ENCODE peak calls at places on chromosomes 2 and 18, in nine cellular contexts. I, A, N, J, U, Z, M, W and V are unnamed samples. For H3K36me3, the result is how much of the 10 kb centered on the place peaks cover.

GRCh38 chr2:64017811-64018714 is 1.2 kb downstream of the VPS54 start:
- DNase-seq in J (peak), A (no peak), U (peak), Z (peak), N (peak), W (no peak), I (peak), M (peak), V (peak)

GRCh38 chr2:21175895-21176646 is 52.3 kb downstream of the TDRD15 start:
- DNase-seq in I (peak), U (no peak), Z (peak), M (peak), N (peak), W (no peak), J (peak), A (peak), V (peak)

GRCh38 chr2:36456227-36456788 is 100.7 kb downstream of the CRIM1 start:
- DNase-seq in W (no peak), A (no peak), M (no peak), N (no peak), I (peak), U (peak), J (no peak), Z (peak), V (peak)

GRCh38 chr2:67878743-67879142 is 184.1 kb downstream of the C1D start:
- DNase-seq in Z (no peak), W (no peak), A (no peak), I (no peak), M (no peak), N (no peak), J (no peak), U (no peak), V (no peak)

GRCh38 chr2:158729873-158730620 is 65.1 kb upstream of the DAPL1 start:
- DNase-seq in I (no peak), Z (no peak), A (no peak), W (no peak), U (peak), J (no peak), N (no peak), M (no peak), V (no peak)

GRCh38 chr2:25386662-25387478 is 45.1 kb upstream of the DNMT3A start:
- DNase-seq in I (no peak), M (no peak), U (no peak), N (no peak), A (no peak), Z (no peak), J (no peak), W (no peak), V (no peak)

GRCh38 chr18:74276609-74277008 is 15.2 kb downstream of the CYB5A start:
- DNase-seq in I (no peak), Z (no peak), M (no peak), J (no peak), A (no peak), W (no peak), N (no peak), U (no peak), V (no peak)

GRCh38 chr2:226656367-226656766 is 143.3 kb downstream of the IRS1 start:
- DNase-seq in N (no peak), U (no peak), A (no peak), Z (no peak), J (no peak), W (no peak), M (no peak), I (no peak), V (no peak)

GRCh38 chr18:34789768-34790344 is 79.8 kb downstream of the DTNA start:
- DNase-seq in Z (no peak), U (peak), M (peak), N (no peak), W (no peak), A (no peak), I (no peak), J (no peak), V (no peak)

GRCh38 chr18:67232991-67233390 is 283.5 kb downstream of the DSEL start:
- DNase-seq in A (no peak), W (no peak), N (no peak), Z (no peak), M (no peak), U (peak), J (no peak), I (no peak), V (no peak)

GRCh38 chr2:212539145-212539880 is 711 bp upstream of the ERBB4 start:
- DNase-seq in J (no peak), M (peak), I (peak), Z (peak), U (peak), W (no peak), A (peak), N (no peak), V (peak)

GRCh38 chr2:66446178-66446860 is 11.4 kb downstream of the MEIS1 start:
- DNase-seq in A (peak), U (peak), Z (no peak), M (no peak), W (no peak), N (no peak), J (no peak), I (peak), V (peak)

GRCh38 chr18:31364190-31364589 is 12.4 kb upstream of the DSG4 start:
- DNase-seq in J (no peak), W (no peak), A (no peak), U (no peak), Z (no peak), N (no peak), M (no peak), I (no peak), V (no peak)

GRCh38 chr2:182426082-182426914 is 538 bp downstream of the PDE1A start:
- DNase-seq in W (no peak), Z (no peak), M (no peak), A (no peak), N (no peak), U (peak), I (no peak), J (no peak), V (peak)

GRCh38 chr2:105417789-105418475 is 19.1 kb upstream of the FHL2 start:
- DNase-seq in I (no peak), J (no peak), U (peak), W (no peak), A (no peak), M (peak), Z (no peak), N (no peak), V (no peak)

GRCh38 chr2:183951636-183952035 is 646.7 kb upstream of the ZNF804A start:
- DNase-seq in N (no peak), J (no peak), I (no peak), W (no peak), A (no peak), M (peak), U (no peak), Z (no peak), V (no peak)

GRCh38 chr2:113390133-113390849 is 47.2 kb upstream of the ZNG1B start:
- DNase-seq in A (peak), I (peak), Z (peak), W (peak), J (peak), U (peak), N (peak), M (peak), V (peak)

GRCh38 chr18:217532-218334 is 50.1 kb downstream of the THOC1 start:
- DNase-seq in M (no peak), J (no peak), N (no peak), W (no peak), I (peak), Z (no peak), A (no peak), U (no peak), V (no peak)

GRCh38 chr2:20622731-20623130 is 28.2 kb downstream of the HS1BP3 start:
- DNase-seq in M (no peak), N (no peak), A (no peak), J (no peak), W (no peak), I (no peak), U (no peak), Z (peak), V (no peak)

GRCh38 chr18:37435150-37435872 is 130.3 kb downstream of the CELF4 start:
- DNase-seq in N (peak), J (no peak), W (no peak), U (no peak), Z (no peak), A (no peak), M (no peak), I (no peak), V (no peak)

GRCh38 chr2:215888680-215889079 is 124.7 kb downstream of the MREG start:
- DNase-seq in J (no peak), W (no peak), N (no peak), M (no peak), A (no peak), Z (no peak), I (no peak), U (no peak), V (no peak)

GRCh38 chr2:82636411-82637020 is 1822.6 kb downstream of the SUCLG1 start:
- DNase-seq in N (no peak), Z (no peak), U (no peak), J (no peak), M (peak), W (no peak), A (no peak), I (no peak), V (no peak)

GRCh38 chr2:134718095-134718955 is 475 bp downstream of the TMEM163 start:
- DNase-seq in J (no peak), W (no peak), Z (peak), U (peak), N (no peak), A (peak), I (peak), M (no peak), V (peak)

GRCh38 chr18:63844254-63844653 is 43.3 kb upstream of the SERPINB2 start:
- DNase-seq in W (peak), Z (no peak), A (peak), M (peak), N (peak), U (peak), J (no peak), I (peak), V (peak)

GRCh38 chr2:223100061-223100511 is 48.1 kb downstream of the KCNE4 start:
- DNase-seq in Z (no peak), A (no peak), N (no peak), W (no peak), J (no peak), U (peak), I (no peak), M (no peak), V (peak)

GRCh38 chr2:14524803-14525080 is 107.8 kb upstream of the LRATD1 start:
- DNase-seq in M (peak), N (no peak), U (peak), J (no peak), I (no peak), Z (no peak), W (no peak), A (no peak), V (no peak)

DNA sequence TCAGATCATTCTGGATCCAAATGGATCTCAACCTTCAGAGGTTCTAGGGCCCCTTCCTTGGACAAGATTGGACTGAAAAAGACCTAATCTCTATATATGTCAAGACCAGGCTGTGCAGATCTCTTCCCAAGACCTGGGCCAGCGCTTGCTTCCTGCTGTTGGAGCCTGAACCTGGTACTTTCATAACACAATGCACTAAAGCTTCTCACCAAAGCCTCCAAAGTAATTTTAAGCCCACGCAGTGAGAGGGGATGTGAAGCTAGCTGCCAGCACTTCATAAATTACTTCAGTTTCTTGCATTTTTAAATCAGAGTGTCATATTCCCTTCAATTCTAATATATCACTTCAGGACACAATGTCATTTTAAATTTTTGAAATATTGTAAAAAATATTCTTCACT is 50.7 kb downstream of the LRRC30 start:
- DNase-seq in W (no peak), N (no peak), M (no peak), Z (no peak), A (no peak), U (no peak), I (no peak), J (no peak), V (no peak)
- TF ChIP-seq EZH2phosphoT487 in W (no peak), N (no peak), M (no peak), Z (no peak), A (no peak), U (no peak), I (no peak), J (no peak), V (no peak)

GRCh38 chr2:101843048-101843447 is 145.5 kb downstream of the MAP4K4 start:
- DNase-seq in U (peak), N (no peak), W (no peak), A (no peak), J (no peak), I (no peak), Z (no peak), M (peak), V (no peak)

GRCh38 chr2:101841679-101842327 is 144.3 kb downstream of the MAP4K4 start:
- DNase-seq in N (no peak), W (no peak), A (no peak), J (no peak), I (no peak), U (no peak), M (no peak), Z (no peak), V (no peak)

GRCh38 chr2:101842471-101842870 is 145.0 kb downstream of the MAP4K4 start:
- DNase-seq in I (no peak), W (no peak), U (no peak), A (no peak), M (no peak), J (no peak), N (no peak), Z (no peak), V (no peak)

GRCh38 chr2:101844055-101844635 is 146.6 kb downstream of the MAP4K4 start:
- DNase-seq in W (no peak), U (peak), Z (no peak), M (peak), N (no peak), J (no peak), I (no peak), A (no peak), V (no peak)

DNA sequence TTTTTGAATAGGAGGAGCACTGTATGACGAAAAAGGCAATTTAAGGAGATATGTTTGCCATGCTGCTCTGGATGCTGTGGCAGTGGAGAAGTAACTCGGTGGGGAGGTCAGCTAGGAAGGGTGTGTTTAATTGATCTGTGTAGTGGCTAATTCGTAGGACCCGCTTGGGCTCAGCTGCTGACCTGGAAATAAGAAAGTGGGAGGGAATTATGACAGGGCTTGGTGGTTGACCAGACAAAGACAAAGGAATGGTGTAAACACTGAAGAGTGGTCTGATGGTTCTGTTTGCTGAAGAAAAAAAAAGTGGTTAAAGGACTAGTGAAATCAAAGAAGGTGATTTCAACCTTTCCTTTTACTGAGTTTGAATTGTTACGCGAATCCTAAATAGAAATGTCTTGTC is 146.0 kb downstream of the MAP4K4 start:
- DNase-seq in I (no peak), A (no peak), N (no peak), J (no peak), W (no peak), Z (no peak), M (no peak), U (no peak), V (no peak)
- H3K36me3 ChIP-seq in I (under half), A (under half), N (under half), J (half or more), W (under half), Z (half or more), M (half or more), U (half or more), V (under half)

GRCh38 chr18:26461405-26461804 is 86.9 kb downstream of the KCTD1 start:
- DNase-seq in U (no peak), W (no peak), I (no peak), N (peak), M (no peak), J (no peak), Z (no peak), A (no peak), V (no peak)
- H3K4me2 ChIP-seq in U (no peak), W (no peak), I (no peak), N (peak), M (no peak), J (peak), Z (no peak), A (no peak), V (no peak)

DNA sequence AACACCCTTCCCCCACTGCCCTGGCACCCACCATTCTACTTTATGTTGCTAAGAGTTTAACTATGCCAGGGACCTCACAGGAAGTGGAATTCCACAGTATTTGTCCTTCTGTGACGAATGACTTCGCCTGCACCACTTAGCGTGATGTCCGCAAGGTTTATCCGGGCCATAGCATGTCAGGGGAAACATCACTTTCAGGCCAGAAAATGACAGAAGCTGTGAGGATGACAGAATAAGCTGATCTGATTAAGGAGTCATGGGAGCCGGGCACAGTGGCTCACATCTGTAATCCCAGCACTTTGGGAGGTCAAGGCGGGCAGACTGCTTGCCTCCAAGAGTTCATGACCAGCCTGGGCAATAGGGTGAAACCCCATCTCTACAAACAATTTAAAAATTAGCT is 248.8 kb downstream of the EIPR1 start:
- DNase-seq in I (no peak), W (no peak), J (no peak), M (no peak), Z (no peak), N (no peak), A (no peak), U (no peak), V (no peak)
- TF ChIP-seq EZH2phosphoT487 in I (no peak), W (no peak), J (no peak), M (no peak), Z (no peak), N (no peak), A (no peak), U (no peak), V (no peak)

DNA sequence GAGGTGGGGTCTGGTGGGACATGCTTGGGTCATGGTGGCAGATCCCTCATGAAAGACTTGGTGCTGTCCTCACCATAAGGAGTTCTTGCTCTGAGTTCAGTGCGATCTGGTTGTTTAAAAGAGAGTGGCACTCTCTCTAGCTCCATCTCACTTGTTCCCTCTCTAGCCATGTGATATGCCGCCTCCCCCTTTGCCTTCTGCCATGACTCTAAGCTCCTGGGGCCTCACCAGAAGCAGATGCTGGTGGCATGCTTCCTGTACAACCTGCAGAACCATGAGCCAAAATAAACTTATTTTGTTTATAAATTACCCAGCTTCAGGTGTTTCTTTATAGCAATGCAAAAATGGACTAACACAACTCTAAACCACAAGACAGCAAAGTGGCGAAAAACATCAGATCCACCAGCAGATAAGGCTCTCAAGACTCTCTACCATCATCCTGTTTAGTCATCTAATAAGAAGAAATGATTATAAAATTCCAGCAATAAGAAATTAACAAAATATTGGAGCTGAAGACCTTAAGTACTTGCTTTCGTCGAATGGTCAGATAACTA is 75.5 kb downstream of the OLA1 start:
- DNase-seq in Z (no peak), W (no peak), N (no peak), M (no peak), J (peak), I (no peak), A (no peak), U (no peak), V (no peak)
- H3K36me3 ChIP-seq in Z (under half), W (under half), N (under half), M (under half), J (half or more), I (under half), A (under half), U (under half), V (under half)

DNA sequence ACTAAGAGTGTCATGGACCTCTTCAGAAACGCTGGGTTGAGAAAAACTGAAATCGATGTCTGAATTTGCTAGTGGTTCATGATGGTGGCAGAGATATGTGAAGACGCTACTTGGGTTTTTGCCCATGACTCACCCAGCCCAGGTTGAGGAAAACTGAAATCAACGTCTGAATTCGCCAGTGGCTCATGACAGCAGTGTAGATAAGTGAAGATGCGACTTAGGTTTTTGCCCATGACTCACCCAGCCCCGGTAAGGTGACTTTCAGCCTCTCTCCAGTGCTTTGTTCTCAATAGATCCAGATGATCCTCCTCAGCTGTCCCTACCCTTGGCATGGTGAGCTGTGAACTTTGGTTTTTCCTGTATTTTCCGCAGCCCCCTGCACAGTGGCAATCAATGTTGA is 105.3 kb upstream of the SIX3 start:
- DNase-seq in M (no peak), N (no peak), J (no peak), A (no peak), Z (no peak), W (no peak), U (no peak), I (no peak), V (no peak)
- H3K4me2 ChIP-seq in M (no peak), N (no peak), J (no peak), A (no peak), Z (no peak), W (no peak), U (no peak), I (no peak), V (no peak)